ENCODE peak calls at places on chromosomes 3 and 15, in nine cellular contexts. K, Y, H, Z, O, I, J, R and F are unnamed samples.

GRCh38 chr3:63875510-63875909 is 11.8 kb downstream of the ATXN7 start:
- DNase-seq in K (no peak), Y (no peak), H (no peak), Z (no peak), O (no peak), I (no peak), J (no peak), R (no peak), F (no peak)

GRCh38 chr15:58788056-58788710 is 17.1 kb downstream of the MINDY2 start:
- DNase-seq in K (no peak), Y (no peak), H (no peak), Z (no peak), O (no peak), I (no peak), J (no peak), R (no peak), F (no peak)

GRCh38 chr3:36944012-36944640 is 728 bp downstream of the TRANK1 start:
- DNase-seq in K (peak; percentile 57), Y (peak; percentile 81), H (peak; percentile 62), Z (peak; percentile 84), O (peak; percentile 79), I (peak; percentile 75), J (no peak), R (peak; percentile 66), F (peak; percentile 74)

GRCh38 chr15:38010390-38010789 is 76.0 kb downstream of the TMCO5A start:
- DNase-seq in K (no peak), Y (no peak), H (no peak), Z (no peak), O (no peak), I (no peak), J (no peak), R (no peak), F (no peak)

GRCh38 chr3:186823391-186823790 is 17.1 kb upstream of the RFC4 start:
- DNase-seq in K (no peak), Y (no peak), H (no peak), Z (no peak), O (no peak), I (peak; percentile 22), J (peak; percentile 8), R (no peak), F (no peak)

GRCh38 chr3:144553301-144553700 is 581.7 kb downstream of the DIPK2A start:
- DNase-seq in K (no peak), Y (no peak), H (no peak), Z (no peak), O (no peak), I (no peak), J (no peak), R (no peak), F (no peak)

GRCh38 chr3:159765025-159765859 is 223.4 kb upstream of the IL12A start:
- DNase-seq in K (peak; percentile 41), Y (peak; percentile 56), H (no peak), Z (peak; percentile 93), O (peak; percentile 94), I (peak; percentile 94), J (peak; percentile 96), R (peak; percentile 74), F (peak; percentile 46)

GRCh38 chr3:79587150-79587549 is 180.6 kb downstream of the ROBO1 start:
- DNase-seq in K (no peak), Y (no peak), H (no peak), Z (no peak), O (no peak), I (no peak), J (no peak), R (no peak), F (no peak)

GRCh38 chr3:169390310-169390731 is 273.2 kb downstream of the MECOM start:
- DNase-seq in K (no peak), Y (no peak), H (no peak), Z (no peak), O (no peak), I (peak; percentile 60), J (no peak), R (no peak), F (no peak)

GRCh38 chr3:71229905-71230657 is 353.4 kb downstream of the FOXP1 start:
- DNase-seq in K (no peak), Y (peak; percentile 49), H (no peak), Z (no peak), O (no peak), I (no peak), J (no peak), R (no peak), F (no peak)

GRCh38 chr3:171807129-171807675 is 3.1 kb downstream of the PLD1 start:
- DNase-seq in K (no peak), Y (no peak), H (no peak), Z (no peak), O (no peak), I (no peak), J (no peak), R (no peak), F (no peak)
- H3K27ac ChIP-seq in K (peak overlapping the region; percentile 77), Y (peak overlapping the region; percentile 83), H (no peak overlapping the region), Z (no peak overlapping the region), O (no peak overlapping the region), I (no peak overlapping the region), J (peak overlapping the region; percentile 80), R (peak overlapping the region; percentile 82), F (peak overlapping the region; percentile 35)

DNA sequence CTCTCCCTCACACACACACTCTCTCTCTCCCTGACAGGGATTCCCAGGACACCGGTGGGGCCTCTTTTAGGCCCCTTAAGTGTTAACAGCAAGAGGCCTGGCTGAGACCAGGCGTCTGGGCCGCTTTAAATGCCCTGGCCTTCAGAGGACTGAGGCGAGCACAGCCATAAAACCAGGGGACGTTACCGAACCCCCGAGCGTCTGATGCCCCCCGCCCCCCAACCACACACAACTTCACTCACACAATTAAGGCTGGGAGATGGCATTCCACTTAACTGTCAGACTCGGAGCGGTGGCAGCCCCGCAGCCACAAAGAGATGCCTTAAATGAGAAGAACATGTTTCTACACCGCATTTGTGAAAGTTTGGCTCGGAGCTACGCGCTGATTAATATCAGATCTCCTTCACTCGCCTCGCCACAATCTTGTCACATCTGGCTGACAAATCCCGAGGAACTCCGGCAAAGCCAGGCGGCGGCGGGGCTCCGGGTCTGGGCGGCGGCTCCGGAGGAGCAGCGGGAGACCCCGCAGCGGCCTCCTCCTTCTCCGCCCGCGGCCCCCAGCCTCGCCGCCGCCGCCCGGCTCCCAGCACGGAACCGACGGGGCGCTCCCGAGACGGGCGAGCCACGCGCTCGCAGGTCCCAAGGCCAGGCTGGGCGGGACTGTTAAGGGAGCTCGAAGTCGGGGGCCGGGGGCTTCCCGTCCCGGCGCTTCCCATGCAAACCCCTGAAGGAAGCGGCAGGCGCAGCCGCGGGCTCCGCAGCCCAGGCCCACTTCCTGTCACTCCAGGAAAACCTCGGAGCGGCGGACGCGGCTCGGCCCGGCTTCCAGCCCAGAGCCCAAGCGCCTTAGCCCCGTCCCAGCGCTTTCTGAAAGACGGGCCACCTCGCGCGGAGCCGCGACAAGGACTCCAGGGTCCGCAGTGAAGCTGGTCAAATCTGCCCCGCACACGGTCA is 1.3 kb downstream of the BNC1 start:
- DNase-seq in K (no peak), Y (peak; percentile 30), H (no peak), Z (peak; percentile 83), O (no peak), I (peak; percentile 68), J (no peak), R (peak; percentile 59), F (no peak)
- H3K27ac ChIP-seq in K (no peak overlapping the region), Y (no peak overlapping the region), H (no peak overlapping the region), Z (no peak overlapping the region), O (no peak overlapping the region), I (peak overlapping the region; percentile 18), J (peak overlapping the region; percentile 60), R (no peak overlapping the region), F (no peak overlapping the region)

DNA sequence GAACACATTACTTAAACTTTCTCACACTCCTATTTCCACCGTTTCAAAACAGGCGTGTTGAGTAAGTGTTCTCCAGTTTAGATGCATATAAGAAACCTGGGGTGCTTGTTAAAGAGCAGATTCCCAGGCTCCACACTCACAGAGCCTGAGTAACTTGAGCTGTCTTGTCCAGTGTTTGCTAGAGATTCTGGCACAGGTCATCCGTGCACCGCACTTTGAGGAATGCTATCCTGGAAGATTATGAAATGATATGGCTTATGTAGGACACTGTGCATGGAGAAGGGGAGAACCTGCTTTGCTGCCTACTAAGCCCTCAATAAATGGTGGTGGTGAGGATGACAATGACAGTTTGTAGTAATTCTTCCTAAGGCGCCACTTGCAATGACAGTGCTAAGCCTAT is 273.8 kb downstream of the PDZRN3 start:
- DNase-seq in K (no peak), Y (no peak), H (no peak), Z (no peak), O (no peak), I (no peak), J (no peak), R (no peak), F (no peak)
- H3K27ac ChIP-seq in K (no peak overlapping the region), Y (no peak overlapping the region), H (no peak overlapping the region), Z (no peak overlapping the region), O (no peak overlapping the region), I (no peak overlapping the region), J (no peak overlapping the region), R (no peak overlapping the region), F (no peak overlapping the region)

GRCh38 chr15:63454812-63455211 is 49.6 kb upstream of the USP3 start:
- DNase-seq in K (no peak), Y (no peak), H (no peak), Z (no peak), O (no peak), I (no peak), J (no peak), R (no peak), F (no peak)

GRCh38 chr15:63453181-63453905 is 51.0 kb upstream of the USP3 start:
- DNase-seq in K (no peak), Y (no peak), H (no peak), Z (no peak), O (no peak), I (no peak), J (no peak), R (no peak), F (no peak)

GRCh38 chr15:63458794-63459395 is 45.5 kb upstream of the USP3 start:
- DNase-seq in K (no peak), Y (no peak), H (no peak), Z (no peak), O (no peak), I (no peak), J (no peak), R (no peak), F (no peak)

GRCh38 chr15:63458021-63458420 is 46.4 kb upstream of the USP3 start:
- DNase-seq in K (no peak), Y (no peak), H (no peak), Z (no peak), O (no peak), I (no peak), J (no peak), R (no peak), F (no peak)

GRCh38 chr15:63456253-63456652 is 48.1 kb upstream of the USP3 start:
- DNase-seq in K (no peak), Y (no peak), H (no peak), Z (no peak), O (no peak), I (no peak), J (no peak), R (no peak), F (no peak)
- H3K27ac ChIP-seq in K (no peak overlapping the region), Y (no peak overlapping the region), H (no peak overlapping the region), Z (no peak overlapping the region), O (no peak overlapping the region), I (no peak overlapping the region), J (no peak overlapping the region), R (no peak overlapping the region), F (no peak overlapping the region)

GRCh38 chr3:129207347-129207947 is 23.8 kb upstream of the CNBP start:
- DNase-seq in K (no peak), Y (peak; percentile 53), H (no peak), Z (no peak), O (no peak), I (no peak), J (no peak), R (no peak), F (no peak)
- H3K27ac ChIP-seq in K (peak overlapping the region; percentile 35), Y (peak overlapping the region; percentile 38), H (no peak overlapping the region), Z (no peak overlapping the region), O (no peak overlapping the region), I (no peak overlapping the region), J (peak overlapping the region; percentile 15), R (no peak overlapping the region), F (peak overlapping the region; percentile 26)